ENCODE peak calls at places on chromosomes 5 and 9, in four cellular contexts. One of them, this sample, is unnamed.

GRCh38 chr5:131630208-131630962 is 4.6 kb downstream of the RAPGEF6 start:
- DNase-seq in nephron progenitor cell: no peak
- DNase-seq in DMS153: no peak
- DNase-seq in activated CD4-positive, alpha-beta T cell treated with anti-CD3 and anti-CD28 coated beads, Interleukin-2, amount 50 U/mL, for 48 hours: no peak
- DNase-seq in this sample: no peak

GRCh38 chr9:31034311-31034710 is 1350.1 kb upstream of the ACO1 start:
- DNase-seq in nephron progenitor cell: no peak
- DNase-seq in DMS153: peak; percentile 13
- DNase-seq in activated CD4-positive, alpha-beta T cell treated with anti-CD3 and anti-CD28 coated beads, Interleukin-2, amount 50 U/mL, for 48 hours: no peak
- DNase-seq in this sample: no peak

GRCh38 chr9:16627967-16628366 is 242.5 kb downstream of the BNC2 start:
- DNase-seq in nephron progenitor cell: no peak
- DNase-seq in DMS153: no peak
- DNase-seq in activated CD4-positive, alpha-beta T cell treated with anti-CD3 and anti-CD28 coated beads, Interleukin-2, amount 50 U/mL, for 48 hours: no peak
- DNase-seq in this sample: no peak

GRCh38 chr5:87729786-87730185 is 317.1 kb upstream of the CCNH start:
- DNase-seq in nephron progenitor cell: no peak
- DNase-seq in DMS153: no peak
- DNase-seq in activated CD4-positive, alpha-beta T cell treated with anti-CD3 and anti-CD28 coated beads, Interleukin-2, amount 50 U/mL, for 48 hours: no peak
- DNase-seq in this sample: no peak

GRCh38 chr5:151684690-151685361 is 1.9 kb downstream of the SPARC start:
- DNase-seq in nephron progenitor cell: peak; percentile 56
- DNase-seq in DMS153: no peak
- DNase-seq in activated CD4-positive, alpha-beta T cell treated with anti-CD3 and anti-CD28 coated beads, Interleukin-2, amount 50 U/mL, for 48 hours: no peak
- DNase-seq in this sample: no peak

GRCh38 chr9:87813119-87813463 is 69.6 kb upstream of the SPATA31E1 start:
- DNase-seq in nephron progenitor cell: no peak
- DNase-seq in DMS153: no peak
- DNase-seq in activated CD4-positive, alpha-beta T cell treated with anti-CD3 and anti-CD28 coated beads, Interleukin-2, amount 50 U/mL, for 48 hours: no peak
- DNase-seq in this sample: no peak

GRCh38 chr5:154101184-154101583 is 62.4 kb downstream of the MFAP3 start:
- DNase-seq in nephron progenitor cell: no peak
- DNase-seq in DMS153: no peak
- DNase-seq in activated CD4-positive, alpha-beta T cell treated with anti-CD3 and anti-CD28 coated beads, Interleukin-2, amount 50 U/mL, for 48 hours: no peak
- DNase-seq in this sample: no peak

GRCh38 chr9:98118640-98119601 is at the start of gene TRIM14:
- DNase-seq in nephron progenitor cell: peak; percentile 81
- DNase-seq in DMS153: no peak
- DNase-seq in activated CD4-positive, alpha-beta T cell treated with anti-CD3 and anti-CD28 coated beads, Interleukin-2, amount 50 U/mL, for 48 hours: peak; percentile 78
- DNase-seq in this sample: peak; percentile 50

GRCh38 chr9:5321058-5321457 is 16.5 kb upstream of the RLN2 start:
- DNase-seq in nephron progenitor cell: no peak
- DNase-seq in DMS153: no peak
- DNase-seq in activated CD4-positive, alpha-beta T cell treated with anti-CD3 and anti-CD28 coated beads, Interleukin-2, amount 50 U/mL, for 48 hours: no peak
- DNase-seq in this sample: no peak

GRCh38 chr9:75063556-75064305 is 24.2 kb downstream of the NMRK1 start:
- DNase-seq in nephron progenitor cell: no peak
- DNase-seq in DMS153: no peak
- DNase-seq in activated CD4-positive, alpha-beta T cell treated with anti-CD3 and anti-CD28 coated beads, Interleukin-2, amount 50 U/mL, for 48 hours: no peak
- DNase-seq in this sample: no peak

GRCh38 chr5:137231535-137231934 is 267.6 kb downstream of the SPOCK1 start:
- DNase-seq in nephron progenitor cell: no peak
- DNase-seq in DMS153: no peak
- DNase-seq in activated CD4-positive, alpha-beta T cell treated with anti-CD3 and anti-CD28 coated beads, Interleukin-2, amount 50 U/mL, for 48 hours: no peak
- DNase-seq in this sample: no peak

GRCh38 chr5:95958308-95959014 is 3.2 kb downstream of the ELL2 start:
- DNase-seq in nephron progenitor cell: no peak
- DNase-seq in DMS153: no peak
- DNase-seq in activated CD4-positive, alpha-beta T cell treated with anti-CD3 and anti-CD28 coated beads, Interleukin-2, amount 50 U/mL, for 48 hours: peak; percentile 10
- DNase-seq in this sample: no peak

GRCh38 chr5:92944903-92945629 is 636.0 kb downstream of the NR2F1-AS1 start:
- DNase-seq in nephron progenitor cell: no peak
- DNase-seq in DMS153: no peak
- DNase-seq in activated CD4-positive, alpha-beta T cell treated with anti-CD3 and anti-CD28 coated beads, Interleukin-2, amount 50 U/mL, for 48 hours: no peak
- DNase-seq in this sample: no peak

GRCh38 chr5:132483661-132484385 is 6.8 kb downstream of the IRF1 start:
- DNase-seq in nephron progenitor cell: no peak
- DNase-seq in DMS153: no peak
- DNase-seq in activated CD4-positive, alpha-beta T cell treated with anti-CD3 and anti-CD28 coated beads, Interleukin-2, amount 50 U/mL, for 48 hours: no peak
- DNase-seq in this sample: peak; percentile 40

GRCh38 chr9:126475933-126476555 is 137.7 kb upstream of the LMX1B start:
- DNase-seq in nephron progenitor cell: no peak
- DNase-seq in DMS153: no peak
- DNase-seq in activated CD4-positive, alpha-beta T cell treated with anti-CD3 and anti-CD28 coated beads, Interleukin-2, amount 50 U/mL, for 48 hours: no peak
- DNase-seq in this sample: no peak

GRCh38 chr5:78835176-78835575 is 149.9 kb downstream of the ARSB start:
- DNase-seq in nephron progenitor cell: no peak
- DNase-seq in DMS153: no peak
- DNase-seq in activated CD4-positive, alpha-beta T cell treated with anti-CD3 and anti-CD28 coated beads, Interleukin-2, amount 50 U/mL, for 48 hours: no peak
- DNase-seq in this sample: no peak

GRCh38 chr5:180286-180918 is 10.9 kb upstream of the LRRC14B start:
- DNase-seq in nephron progenitor cell: no peak
- DNase-seq in DMS153: no peak
- DNase-seq in activated CD4-positive, alpha-beta T cell treated with anti-CD3 and anti-CD28 coated beads, Interleukin-2, amount 50 U/mL, for 48 hours: no peak
- DNase-seq in this sample: no peak

GRCh38 chr5:97142521-97143254 is at the start of gene LIX1:
- DNase-seq in nephron progenitor cell: peak; percentile 47
- DNase-seq in DMS153: peak; percentile 13
- DNase-seq in activated CD4-positive, alpha-beta T cell treated with anti-CD3 and anti-CD28 coated beads, Interleukin-2, amount 50 U/mL, for 48 hours: peak; percentile 37
- DNase-seq in this sample: peak; percentile 31

GRCh38 chr5:168291281-168291960 is at the start of gene WWC1:
- DNase-seq in nephron progenitor cell: peak; percentile 82
- DNase-seq in DMS153: peak; percentile 55
- DNase-seq in activated CD4-positive, alpha-beta T cell treated with anti-CD3 and anti-CD28 coated beads, Interleukin-2, amount 50 U/mL, for 48 hours: peak; percentile 47
- DNase-seq in this sample: peak; percentile 45

GRCh38 chr5:65801332-65801731 is 79.3 kb downstream of the NLN start:
- DNase-seq in nephron progenitor cell: no peak
- DNase-seq in DMS153: no peak
- DNase-seq in activated CD4-positive, alpha-beta T cell treated with anti-CD3 and anti-CD28 coated beads, Interleukin-2, amount 50 U/mL, for 48 hours: no peak
- DNase-seq in this sample: no peak

GRCh38 chr9:22529426-22530199 is 83.0 kb downstream of the DMRTA1 start:
- DNase-seq in nephron progenitor cell: no peak
- DNase-seq in DMS153: no peak
- DNase-seq in activated CD4-positive, alpha-beta T cell treated with anti-CD3 and anti-CD28 coated beads, Interleukin-2, amount 50 U/mL, for 48 hours: no peak
- DNase-seq in this sample: no peak

GRCh38 chr9:128190516-128191405 is 611 bp downstream of the CIZ1 start:
- DNase-seq in nephron progenitor cell: no peak
- DNase-seq in DMS153: no peak
- DNase-seq in activated CD4-positive, alpha-beta T cell treated with anti-CD3 and anti-CD28 coated beads, Interleukin-2, amount 50 U/mL, for 48 hours: no peak
- DNase-seq in this sample: no peak

GRCh38 chr9:76023715-76024195 is 133.3 kb downstream of the PCSK5 start:
- DNase-seq in nephron progenitor cell: no peak
- DNase-seq in DMS153: no peak
- DNase-seq in activated CD4-positive, alpha-beta T cell treated with anti-CD3 and anti-CD28 coated beads, Interleukin-2, amount 50 U/mL, for 48 hours: no peak
- DNase-seq in this sample: peak; percentile 33